ENCODE peak calls at places on chromosome 12, in seven cellular contexts. Z is HFF-Myc; X is omental fat pad; V is SJCRH30; G is uterus; U is stimulated activated CD4-positive, alpha-beta T cell treated with anti-CD3 and anti-CD28 coated beads, Interleukin-12 subunit alpha, Interleukin-12 subunit beta, amount 100 ng/mL, for 4 hours; C is GM12891. J is an unnamed sample.

GRCh38 chr12:68497112-68497511 is 113.6 kb upstream of the RAP1B start:
- DNase-seq in U (no peak), C (no peak), Z (no peak), V (no peak), G (no peak), X (no peak), J (no peak)

GRCh38 chr12:108299980-108300696 is 39.0 kb downstream of the CMKLR1 start:
- DNase-seq in Z (no peak), C (no peak), X (no peak), V (no peak), G (no peak), U (no peak), J (no peak)

GRCh38 chr12:70722584-70723343 is 85.5 kb upstream of the PTPRB start:
- DNase-seq in C (no peak), Z (no peak), G (no peak), X (no peak), V (no peak), U (no peak), J (no peak)

GRCh38 chr12:48185181-48185919 is 1.9 kb downstream of the CCDC184 start:
- DNase-seq in V (peak), C (no peak), Z (no peak), G (no peak), U (no peak), X (no peak), J (no peak)

GRCh38 chr12:91381309-91381804 is 198.7 kb upstream of the DCN start:
- DNase-seq in Z (peak), U (no peak), C (peak), V (peak), G (peak), X (no peak), J (no peak)

GRCh38 chr12:54596526-54596946 is 8.1 kb upstream of the PPP1R1A start:
- DNase-seq in C (no peak), V (peak), G (peak), X (peak), Z (peak), U (peak), J (peak)

GRCh38 chr12:6914246-6914947 is at the start of gene ENO2:
- DNase-seq in C (peak), Z (no peak), G (peak), X (no peak), U (peak), V (peak), J (peak)

GRCh38 chr12:90129369-90130030 is 420.9 kb upstream of the ATP2B1 start:
- DNase-seq in Z (no peak), G (no peak), U (no peak), V (no peak), C (no peak), X (no peak), J (no peak)

GRCh38 chr12:112111931-112112330 is 3.3 kb upstream of the NAA25 start:
- DNase-seq in X (no peak), U (no peak), G (no peak), C (no peak), Z (no peak), V (no peak), J (no peak)

GRCh38 chr12:109818900-109819500 is 14.2 kb downstream of the TRPV4 start:
- DNase-seq in U (no peak), X (no peak), G (no peak), V (no peak), Z (peak), C (no peak), J (no peak)

GRCh38 chr12:114221976-114222630 is 183.8 kb downstream of the TBX5 start:
- DNase-seq in G (no peak), V (no peak), Z (no peak), U (no peak), X (no peak), C (no peak), J (no peak)

GRCh38 chr12:127559349-127560040 is 707.5 kb upstream of the TMEM132C start:
- DNase-seq in U (peak), X (no peak), G (no peak), V (peak), Z (peak), C (peak), J (no peak)

GRCh38 chr12:7090222-7090998 is 1.8 kb downstream of the C1R start:
- DNase-seq in C (no peak), G (no peak), U (no peak), Z (no peak), X (no peak), V (peak), J (no peak)

GRCh38 chr12:7729683-7730195 is 17.4 kb downstream of the CLEC4C start:
- DNase-seq in V (no peak), Z (peak), U (no peak), G (no peak), C (no peak), X (no peak), J (no peak)

GRCh38 chr12:30806989-30807694 is 52.4 kb upstream of the CAPRIN2 start:
- DNase-seq in X (no peak), U (no peak), G (no peak), V (peak), C (no peak), Z (no peak), J (no peak)

GRCh38 chr12:54749191-54749818 is 101.1 kb upstream of the DCD start:
- DNase-seq in U (no peak), C (no peak), G (no peak), Z (peak), V (peak), X (no peak), J (no peak)

GRCh38 chr12:43807361-43807760 is 1.2 kb upstream of the TWF1 start:
- DNase-seq in V (no peak), C (no peak), G (no peak), X (no peak), U (no peak), Z (no peak), J (no peak)

GRCh38 chr12:124689585-124689984 is 122.2 kb upstream of the NCOR2 start:
- DNase-seq in Z (no peak), C (no peak), X (no peak), V (no peak), G (no peak), U (no peak), J (no peak)

GRCh38 chr12:93301171-93301570 is 76.6 kb upstream of the NUDT4 start:
- DNase-seq in C (no peak), Z (no peak), V (no peak), X (no peak), U (no peak), G (no peak), J (no peak)

GRCh38 chr12:73274972-73275371 is 1002.8 kb downstream of the TRHDE start:
- DNase-seq in U (no peak), X (no peak), C (no peak), G (no peak), Z (no peak), V (no peak), J (no peak)

GRCh38 chr12:104653730-104654328 is 197.1 kb downstream of the CHST11 start:
- DNase-seq in V (no peak), U (no peak), G (no peak), C (no peak), X (no peak), Z (no peak), J (no peak)

GRCh38 chr12:104890463-104891096 is 67.5 kb downstream of the SLC41A2 start:
- DNase-seq in C (no peak), Z (no peak), G (no peak), V (no peak), U (no peak), X (no peak), J (no peak)

GRCh38 chr12:12511021-12511783 is 51.5 kb downstream of the DUSP16 start:
- DNase-seq in G (no peak), U (no peak), C (no peak), X (no peak), Z (no peak), V (no peak), J (no peak)